ENCODE peak calls at places on chromosomes 12 and 14, in eight cellular contexts. M is T-helper 9 cell, Y is left colon, G is lower lobe of right lung, R is A172, B is esophagus muscularis mucosa, F is NCI-H1092 treated with DMSO at 0.1 percent for 48 hours, K is T-cell. U is an unnamed sample.

GRCh38 chr12:131596115-131596514 is 114.8 kb upstream of the SFSWAP start:
- DNase-seq in M (no peak), Y (no peak), G (no peak), R (no peak), B (no peak), F (no peak), K (no peak), U (no peak)

GRCh38 chr12:16076970-16077527 is 165.9 kb downstream of the DERA start:
- DNase-seq in M (no peak), Y (no peak), G (no peak), R (no peak), B (no peak), F (no peak), K (no peak), U (no peak)

GRCh38 chr12:51593539-51593938 is 2.5 kb downstream of the SCN8A start:
- DNase-seq in M (no peak), Y (no peak), G (no peak), R (peak; percentile 40), B (no peak), F (no peak), K (no peak), U (no peak)

GRCh38 chr12:5945071-5946008 is at the start of gene ANO2:
- DNase-seq in M (no peak), Y (no peak), G (no peak), R (no peak), B (peak; percentile 84), F (no peak), K (no peak), U (no peak)

GRCh38 chr14:55188686-55189295 is 2.6 kb downstream of the DLGAP5 start:
- DNase-seq in M (no peak), Y (no peak), G (no peak), R (no peak), B (no peak), F (no peak), K (no peak), U (no peak)

GRCh38 chr12:32264995-32265394 is 134.4 kb upstream of the FGD4 start:
- DNase-seq in M (no peak), Y (no peak), G (no peak), R (no peak), B (no peak), F (no peak), K (no peak), U (no peak)

GRCh38 chr12:29395356-29395755 is 14.4 kb upstream of the ERGIC2 start:
- DNase-seq in M (no peak), Y (no peak), G (no peak), R (no peak), B (no peak), F (no peak), K (no peak), U (no peak)

GRCh38 chr12:111393700-111394275 is 11.9 kb upstream of the SH2B3 start:
- DNase-seq in M (no peak), Y (peak; percentile 52), G (peak; percentile 89), R (no peak), B (peak; percentile 92), F (no peak), K (no peak), U (no peak)

GRCh38 chr12:124814741-124815613 is 48.7 kb downstream of the SCARB1 start:
- DNase-seq in M (no peak), Y (no peak), G (peak; percentile 51), R (no peak), B (no peak), F (peak; percentile 74), K (no peak), U (no peak)

GRCh38 chr14:89588016-89588415 is 171.0 kb upstream of the FOXN3 start:
- DNase-seq in M (no peak), Y (no peak), G (no peak), R (no peak), B (no peak), F (no peak), K (no peak), U (no peak)

GRCh38 chr14:105039458-105040205 is 18.7 kb upstream of the CDCA4 start:
- DNase-seq in M (no peak), Y (no peak), G (peak; percentile 9), R (no peak), B (no peak), F (no peak), K (no peak), U (no peak)

GRCh38 chr14:104554088-104554607 is 25.4 kb upstream of the C14orf180 start:
- DNase-seq in M (no peak), Y (peak; percentile 13), G (peak; percentile 38), R (no peak), B (no peak), F (no peak), K (no peak), U (peak; percentile 69)

GRCh38 chr12:119996417-119996816 is 7.4 kb downstream of the BICDL1 start:
- DNase-seq in M (no peak), Y (no peak), G (no peak), R (no peak), B (no peak), F (no peak), K (no peak), U (no peak)

GRCh38 chr14:33943081-33943480 is 7.8 kb downstream of the EGLN3 start:
- DNase-seq in M (no peak), Y (peak; percentile 44), G (no peak), R (no peak), B (no peak), F (peak; percentile 100), K (no peak), U (no peak)

GRCh38 chr14:89232366-89233070 is 184.5 kb downstream of the FOXN3 start:
- DNase-seq in M (no peak), Y (no peak), G (no peak), R (no peak), B (no peak), F (no peak), K (no peak), U (no peak)

GRCh38 chr14:92677087-92677668 is 71.2 kb downstream of the LGMN start:
- DNase-seq in M (no peak), Y (no peak), G (no peak), R (no peak), B (no peak), F (no peak), K (no peak), U (no peak)

U was measured in RWPE2.